ENCODE peak calls at places on chromosomes 6 and 20, in seven cellular contexts. One of them, this sample, is unnamed.

GRCh38 chr6:33716890-33717632 is 5.6 kb upstream of the UQCC2 start:
- DNase-seq in heart left ventricle: no peak
- DNase-seq in heart right ventricle: no peak
- DNase-seq in AG04450: no peak
- DNase-seq in fibroblast of the aortic adventitia: no peak
- DNase-seq in IMR-90: no peak
- DNase-seq in fibroblast of mammary gland: no peak
- DNase-seq in this sample: no peak

GRCh38 chr20:53149184-53149651 is 177.1 kb downstream of the TSHZ2 start:
- DNase-seq in heart left ventricle: no peak
- DNase-seq in heart right ventricle: no peak
- DNase-seq in AG04450: no peak
- DNase-seq in fibroblast of the aortic adventitia: no peak
- DNase-seq in IMR-90: no peak
- DNase-seq in fibroblast of mammary gland: no peak
- DNase-seq in this sample: no peak

GRCh38 chr6:7910298-7910653 is 312 bp downstream of the TXNDC5 start:
- DNase-seq in heart left ventricle: no peak
- DNase-seq in heart right ventricle: no peak
- DNase-seq in AG04450: no peak
- DNase-seq in fibroblast of the aortic adventitia: no peak
- DNase-seq in IMR-90: no peak
- DNase-seq in fibroblast of mammary gland: no peak
- DNase-seq in this sample: no peak

GRCh38 chr6:90411292-90411781 is 114.7 kb upstream of the BACH2 start:
- DNase-seq in heart left ventricle: no peak
- DNase-seq in heart right ventricle: no peak
- DNase-seq in AG04450: no peak
- DNase-seq in fibroblast of the aortic adventitia: no peak
- DNase-seq in IMR-90: no peak
- DNase-seq in fibroblast of mammary gland: no peak
- DNase-seq in this sample: no peak

GRCh38 chr20:50450961-50451752 is 59.0 kb upstream of the PTPN1 start:
- DNase-seq in heart left ventricle: no peak
- DNase-seq in heart right ventricle: no peak
- DNase-seq in AG04450: no peak
- DNase-seq in fibroblast of the aortic adventitia: peak
- DNase-seq in IMR-90: peak
- DNase-seq in fibroblast of mammary gland: peak
- DNase-seq in this sample: peak

GRCh38 chr6:25637946-25638345 is 14.1 kb upstream of the SCGN start:
- DNase-seq in heart left ventricle: no peak
- DNase-seq in heart right ventricle: no peak
- DNase-seq in AG04450: no peak
- DNase-seq in fibroblast of the aortic adventitia: no peak
- DNase-seq in IMR-90: no peak
- DNase-seq in fibroblast of mammary gland: no peak
- DNase-seq in this sample: no peak

GRCh38 chr6:83069633-83070032 is 2.2 kb downstream of the DOP1A start:
- DNase-seq in heart left ventricle: no peak
- DNase-seq in heart right ventricle: no peak
- DNase-seq in AG04450: no peak
- DNase-seq in fibroblast of the aortic adventitia: no peak
- DNase-seq in IMR-90: no peak
- DNase-seq in fibroblast of mammary gland: no peak
- DNase-seq in this sample: no peak

GRCh38 chr20:31808481-31808880 is 10.7 kb upstream of the MYLK2 start:
- DNase-seq in heart left ventricle: no peak
- DNase-seq in heart right ventricle: no peak
- DNase-seq in AG04450: no peak
- DNase-seq in fibroblast of the aortic adventitia: no peak
- DNase-seq in IMR-90: no peak
- DNase-seq in fibroblast of mammary gland: no peak
- DNase-seq in this sample: no peak

GRCh38 chr6:143823463-143824006 is 19.6 kb upstream of the LTV1 start:
- DNase-seq in heart left ventricle: no peak
- DNase-seq in heart right ventricle: no peak
- DNase-seq in AG04450: no peak
- DNase-seq in fibroblast of the aortic adventitia: no peak
- DNase-seq in IMR-90: peak
- DNase-seq in fibroblast of mammary gland: peak
- DNase-seq in this sample: peak

GRCh38 chr20:5863040-5863811 is 87.1 kb downstream of the TRMT6 start:
- DNase-seq in heart left ventricle: no peak
- DNase-seq in heart right ventricle: no peak
- DNase-seq in AG04450: no peak
- DNase-seq in fibroblast of the aortic adventitia: peak
- DNase-seq in IMR-90: peak
- DNase-seq in fibroblast of mammary gland: peak
- DNase-seq in this sample: peak

GRCh38 chr6:3337521-3338350 is 79.0 kb downstream of the PSMG4 start:
- DNase-seq in heart left ventricle: no peak
- DNase-seq in heart right ventricle: no peak
- DNase-seq in AG04450: no peak
- DNase-seq in fibroblast of the aortic adventitia: no peak
- DNase-seq in IMR-90: peak
- DNase-seq in fibroblast of mammary gland: no peak
- DNase-seq in this sample: peak

GRCh38 chr6:166872431-166873139 is 83.8 kb downstream of the RNASET2 start:
- DNase-seq in heart left ventricle: no peak
- DNase-seq in heart right ventricle: no peak
- DNase-seq in AG04450: no peak
- DNase-seq in fibroblast of the aortic adventitia: no peak
- DNase-seq in IMR-90: no peak
- DNase-seq in fibroblast of mammary gland: no peak
- DNase-seq in this sample: no peak

GRCh38 chr20:9515761-9516657 is 1.6 kb downstream of the LAMP5 start:
- DNase-seq in heart left ventricle: no peak
- DNase-seq in heart right ventricle: peak
- DNase-seq in AG04450: no peak
- DNase-seq in fibroblast of the aortic adventitia: peak
- DNase-seq in IMR-90: no peak
- DNase-seq in fibroblast of mammary gland: peak
- DNase-seq in this sample: no peak

GRCh38 chr6:143062551-143062950 is 1.9 kb downstream of the AIG1 start:
- DNase-seq in heart left ventricle: no peak
- DNase-seq in heart right ventricle: no peak
- DNase-seq in AG04450: no peak
- DNase-seq in fibroblast of the aortic adventitia: no peak
- DNase-seq in IMR-90: no peak
- DNase-seq in fibroblast of mammary gland: no peak
- DNase-seq in this sample: no peak

GRCh38 chr6:151036869-151037680 is 171.6 kb downstream of the MTHFD1L start:
- DNase-seq in heart left ventricle: no peak
- DNase-seq in heart right ventricle: no peak
- DNase-seq in AG04450: no peak
- DNase-seq in fibroblast of the aortic adventitia: no peak
- DNase-seq in IMR-90: peak
- DNase-seq in fibroblast of mammary gland: peak
- DNase-seq in this sample: no peak

GRCh38 chr6:157148391-157149323 is 174.7 kb downstream of the TMEM242 start:
- DNase-seq in heart left ventricle: peak
- DNase-seq in heart right ventricle: peak
- DNase-seq in AG04450: peak
- DNase-seq in fibroblast of the aortic adventitia: peak
- DNase-seq in IMR-90: peak
- DNase-seq in fibroblast of mammary gland: peak
- DNase-seq in this sample: peak

GRCh38 chr6:14118444-14118843 is 872 bp downstream of the CD83 start:
- DNase-seq in heart left ventricle: no peak
- DNase-seq in heart right ventricle: no peak
- DNase-seq in AG04450: no peak
- DNase-seq in fibroblast of the aortic adventitia: no peak
- DNase-seq in IMR-90: no peak
- DNase-seq in fibroblast of mammary gland: no peak
- DNase-seq in this sample: no peak

GRCh38 chr6:9878535-9878934 is 536.3 kb downstream of the TFAP2A start:
- DNase-seq in heart left ventricle: no peak
- DNase-seq in heart right ventricle: no peak
- DNase-seq in AG04450: no peak
- DNase-seq in fibroblast of the aortic adventitia: no peak
- DNase-seq in IMR-90: no peak
- DNase-seq in fibroblast of mammary gland: no peak
- DNase-seq in this sample: no peak

GRCh38 chr6:324729-325125 is 32.4 kb downstream of the DUSP22 start:
- DNase-seq in heart left ventricle: no peak
- DNase-seq in heart right ventricle: no peak
- DNase-seq in AG04450: no peak
- DNase-seq in fibroblast of the aortic adventitia: no peak
- DNase-seq in IMR-90: no peak
- DNase-seq in fibroblast of mammary gland: no peak
- DNase-seq in this sample: no peak

GRCh38 chr6:46972521-46972920 is 50.8 kb upstream of the ADGRF5 start:
- DNase-seq in heart left ventricle: no peak
- DNase-seq in heart right ventricle: no peak
- DNase-seq in AG04450: no peak
- DNase-seq in fibroblast of the aortic adventitia: no peak
- DNase-seq in IMR-90: no peak
- DNase-seq in fibroblast of mammary gland: peak
- DNase-seq in this sample: peak

GRCh38 chr20:13995086-13995665 is at the start of gene MACROD2:
- DNase-seq in heart left ventricle: peak
- DNase-seq in heart right ventricle: peak
- DNase-seq in AG04450: no peak
- DNase-seq in fibroblast of the aortic adventitia: peak
- DNase-seq in IMR-90: peak
- DNase-seq in fibroblast of mammary gland: peak
- DNase-seq in this sample: peak

GRCh38 chr6:35093118-35093445 is 48.1 kb downstream of the TCP11 start:
- DNase-seq in heart left ventricle: no peak
- DNase-seq in heart right ventricle: no peak
- DNase-seq in AG04450: no peak
- DNase-seq in fibroblast of the aortic adventitia: no peak
- DNase-seq in IMR-90: peak
- DNase-seq in fibroblast of mammary gland: peak
- DNase-seq in this sample: peak

GRCh38 chr6:53771780-53772624 is 22.8 kb upstream of the LRRC1 start:
- DNase-seq in heart left ventricle: no peak
- DNase-seq in heart right ventricle: no peak
- DNase-seq in AG04450: no peak
- DNase-seq in fibroblast of the aortic adventitia: peak
- DNase-seq in IMR-90: peak
- DNase-seq in fibroblast of mammary gland: peak
- DNase-seq in this sample: no peak

GRCh38 chr6:88490865-88491264 is 324.7 kb upstream of the CNR1 start:
- DNase-seq in heart left ventricle: no peak
- DNase-seq in heart right ventricle: no peak
- DNase-seq in AG04450: no peak
- DNase-seq in fibroblast of the aortic adventitia: peak
- DNase-seq in IMR-90: no peak
- DNase-seq in fibroblast of mammary gland: peak
- DNase-seq in this sample: no peak

GRCh38 chr6:85469276-85470022 is 19.6 kb downstream of the NT5E start:
- DNase-seq in heart left ventricle: no peak
- DNase-seq in heart right ventricle: no peak
- DNase-seq in AG04450: no peak
- DNase-seq in fibroblast of the aortic adventitia: no peak
- DNase-seq in IMR-90: no peak
- DNase-seq in fibroblast of mammary gland: no peak
- DNase-seq in this sample: no peak

GRCh38 chr6:41021832-41022231 is 17.2 kb downstream of the UNC5CL start:
- DNase-seq in heart left ventricle: peak
- DNase-seq in heart right ventricle: peak
- DNase-seq in AG04450: no peak
- DNase-seq in fibroblast of the aortic adventitia: peak
- DNase-seq in IMR-90: peak
- DNase-seq in fibroblast of mammary gland: peak
- DNase-seq in this sample: peak

GRCh38 chr6:105014954-105015353 is 58.0 kb downstream of the LIN28B start:
- DNase-seq in heart left ventricle: no peak
- DNase-seq in heart right ventricle: no peak
- DNase-seq in AG04450: no peak
- DNase-seq in fibroblast of the aortic adventitia: no peak
- DNase-seq in IMR-90: no peak
- DNase-seq in fibroblast of mammary gland: no peak
- DNase-seq in this sample: no peak
- H3K4me3 ChIP-seq in heart left ventricle: no peak
- H3K4me3 ChIP-seq in heart right ventricle: no peak
- H3K4me3 ChIP-seq in AG04450: no peak
- H3K4me3 ChIP-seq in fibroblast of the aortic adventitia: no peak
- H3K4me3 ChIP-seq in IMR-90: no peak
- H3K4me3 ChIP-seq in fibroblast of mammary gland: no peak
- H3K4me3 ChIP-seq in this sample: no peak

GRCh38 chr20:47311967-47312681 is 44.4 kb downstream of the ZMYND8 start:
- DNase-seq in heart left ventricle: no peak
- DNase-seq in heart right ventricle: no peak
- DNase-seq in AG04450: no peak
- DNase-seq in fibroblast of the aortic adventitia: no peak
- DNase-seq in IMR-90: no peak
- DNase-seq in fibroblast of mammary gland: no peak
- DNase-seq in this sample: no peak
- TF ChIP-seq CTCF in heart left ventricle: no peak
- TF ChIP-seq CTCF in heart right ventricle: no peak
- TF ChIP-seq CTCF in AG04450: peak
- TF ChIP-seq CTCF in fibroblast of the aortic adventitia: no peak
- TF ChIP-seq CTCF in IMR-90: no peak
- TF ChIP-seq CTCF in fibroblast of mammary gland: no peak
- TF ChIP-seq CTCF in this sample: no peak

GRCh38 chr20:38152175-38153010 is 12.7 kb downstream of the TGM2 start:
- DNase-seq in heart left ventricle: peak
- DNase-seq in heart right ventricle: peak
- DNase-seq in AG04450: no peak
- DNase-seq in fibroblast of the aortic adventitia: peak
- DNase-seq in IMR-90: peak
- DNase-seq in fibroblast of mammary gland: peak
- DNase-seq in this sample: peak

GRCh38 chr20:38151455-38151854 is 13.6 kb downstream of the TGM2 start:
- DNase-seq in heart left ventricle: no peak
- DNase-seq in heart right ventricle: no peak
- DNase-seq in AG04450: no peak
- DNase-seq in fibroblast of the aortic adventitia: no peak
- DNase-seq in IMR-90: no peak
- DNase-seq in fibroblast of mammary gland: no peak
- DNase-seq in this sample: no peak

GRCh38 chr20:38149880-38150594 is 15.0 kb downstream of the TGM2 start:
- DNase-seq in heart left ventricle: no peak
- DNase-seq in heart right ventricle: no peak
- DNase-seq in AG04450: no peak
- DNase-seq in fibroblast of the aortic adventitia: no peak
- DNase-seq in IMR-90: no peak
- DNase-seq in fibroblast of mammary gland: no peak
- DNase-seq in this sample: no peak

GRCh38 chr20:38148328-38149102 is 16.6 kb downstream of the TGM2 start:
- DNase-seq in heart left ventricle: no peak
- DNase-seq in heart right ventricle: no peak
- DNase-seq in AG04450: no peak
- DNase-seq in fibroblast of the aortic adventitia: no peak
- DNase-seq in IMR-90: no peak
- DNase-seq in fibroblast of mammary gland: no peak
- DNase-seq in this sample: no peak

GRCh38 chr20:38150595-38151170 is 14.4 kb downstream of the TGM2 start:
- DNase-seq in heart left ventricle: no peak
- DNase-seq in heart right ventricle: no peak
- DNase-seq in AG04450: no peak
- DNase-seq in fibroblast of the aortic adventitia: no peak
- DNase-seq in IMR-90: no peak
- DNase-seq in fibroblast of mammary gland: no peak
- DNase-seq in this sample: no peak
- H3K4me3 ChIP-seq in heart left ventricle: no peak
- H3K4me3 ChIP-seq in heart right ventricle: no peak
- H3K4me3 ChIP-seq in AG04450: no peak
- H3K4me3 ChIP-seq in fibroblast of the aortic adventitia: no peak
- H3K4me3 ChIP-seq in IMR-90: no peak
- H3K4me3 ChIP-seq in fibroblast of mammary gland: no peak
- H3K4me3 ChIP-seq in this sample: no peak

GRCh38 chr20:1177680-1178079 is 7.1 kb downstream of the TMEM74B start:
- DNase-seq in heart left ventricle: no peak
- DNase-seq in heart right ventricle: no peak
- DNase-seq in AG04450: no peak
- DNase-seq in fibroblast of the aortic adventitia: no peak
- DNase-seq in IMR-90: peak
- DNase-seq in fibroblast of mammary gland: peak
- DNase-seq in this sample: peak
- TF ChIP-seq CTCF in heart left ventricle: no peak
- TF ChIP-seq CTCF in heart right ventricle: no peak
- TF ChIP-seq CTCF in AG04450: no peak
- TF ChIP-seq CTCF in fibroblast of the aortic adventitia: no peak
- TF ChIP-seq CTCF in IMR-90: no peak
- TF ChIP-seq CTCF in fibroblast of mammary gland: no peak
- TF ChIP-seq CTCF in this sample: peak

This sample was measured in fibroblast of villous mesenchyme.